ENCODE peak calls at places on chromosome 17, in nine cellular contexts. One of them, this sample, is unnamed.

GRCh38 chr17:78529871-78530670 is 47.1 kb downstream of the DNAH17 start:
- DNase-seq in stomach: peak; percentile 40
- DNase-seq in SK-N-SH: peak; percentile 86
- DNase-seq in spleen: peak; percentile 59
- DNase-seq in HL-60: no peak
- DNase-seq in transverse colon: peak; percentile 54
- DNase-seq in H1: no peak
- DNase-seq in prostate gland: no peak
- DNase-seq in Panc1: no peak
- DNase-seq in this sample: no peak

GRCh38 chr17:65359016-65359415 is 202.4 kb downstream of the AXIN2 start:
- DNase-seq in stomach: no peak
- DNase-seq in SK-N-SH: no peak
- DNase-seq in spleen: no peak
- DNase-seq in HL-60: no peak
- DNase-seq in transverse colon: no peak
- DNase-seq in H1: no peak
- DNase-seq in prostate gland: no peak
- DNase-seq in Panc1: no peak
- DNase-seq in this sample: no peak

GRCh38 chr17:31494259-31495048 is 103.0 kb downstream of the RAB11FIP4 start:
- DNase-seq in stomach: peak; percentile 44
- DNase-seq in SK-N-SH: no peak
- DNase-seq in spleen: peak; percentile 84
- DNase-seq in HL-60: peak; percentile 89
- DNase-seq in transverse colon: peak; percentile 61
- DNase-seq in H1: no peak
- DNase-seq in prostate gland: no peak
- DNase-seq in Panc1: no peak
- DNase-seq in this sample: no peak

GRCh38 chr17:77887464-77888241 is 70.8 kb upstream of the TNRC6C start:
- DNase-seq in stomach: peak; percentile 76
- DNase-seq in SK-N-SH: no peak
- DNase-seq in spleen: peak; percentile 93
- DNase-seq in HL-60: no peak
- DNase-seq in transverse colon: peak; percentile 70
- DNase-seq in H1: no peak
- DNase-seq in prostate gland: peak; percentile 29
- DNase-seq in Panc1: no peak
- DNase-seq in this sample: peak; percentile 64

GRCh38 chr17:78117027-78117981 is 11.3 kb downstream of the TMC6 start:
- DNase-seq in stomach: peak; percentile 60
- DNase-seq in SK-N-SH: peak; percentile 92
- DNase-seq in spleen: peak; percentile 79
- DNase-seq in HL-60: no peak
- DNase-seq in transverse colon: peak; percentile 53
- DNase-seq in H1: no peak
- DNase-seq in prostate gland: no peak
- DNase-seq in Panc1: no peak
- DNase-seq in this sample: no peak

GRCh38 chr17:63699638-63700527 is at the start of gene LIMD2:
- DNase-seq in stomach: peak; percentile 66
- DNase-seq in SK-N-SH: peak; percentile 99
- DNase-seq in spleen: peak; percentile 97
- DNase-seq in HL-60: peak; percentile 69
- DNase-seq in transverse colon: peak; percentile 70
- DNase-seq in H1: no peak
- DNase-seq in prostate gland: peak; percentile 51
- DNase-seq in Panc1: no peak
- DNase-seq in this sample: no peak

GRCh38 chr17:17835415-17836249 is 1.2 kb downstream of the SREBF1 start:
- DNase-seq in stomach: no peak
- DNase-seq in SK-N-SH: no peak
- DNase-seq in spleen: no peak
- DNase-seq in HL-60: no peak
- DNase-seq in transverse colon: no peak
- DNase-seq in H1: no peak
- DNase-seq in prostate gland: no peak
- DNase-seq in Panc1: no peak
- DNase-seq in this sample: no peak

GRCh38 chr17:76675648-76676047 is 32.1 kb upstream of the ST6GALNAC1 start:
- DNase-seq in stomach: no peak
- DNase-seq in SK-N-SH: no peak
- DNase-seq in spleen: no peak
- DNase-seq in HL-60: no peak
- DNase-seq in transverse colon: no peak
- DNase-seq in H1: no peak
- DNase-seq in prostate gland: no peak
- DNase-seq in Panc1: no peak
- DNase-seq in this sample: no peak

GRCh38 chr17:77423589-77424451 is 283.1 kb downstream of the SEC14L1 start:
- DNase-seq in stomach: peak; percentile 83
- DNase-seq in SK-N-SH: peak; percentile 73
- DNase-seq in spleen: no peak
- DNase-seq in HL-60: no peak
- DNase-seq in transverse colon: peak; percentile 77
- DNase-seq in H1: no peak
- DNase-seq in prostate gland: peak; percentile 72
- DNase-seq in Panc1: peak; percentile 69
- DNase-seq in this sample: peak; percentile 83

GRCh38 chr17:66782866-66783265 is 52.1 kb upstream of the CACNG5 start:
- DNase-seq in stomach: no peak
- DNase-seq in SK-N-SH: no peak
- DNase-seq in spleen: no peak
- DNase-seq in HL-60: no peak
- DNase-seq in transverse colon: no peak
- DNase-seq in H1: no peak
- DNase-seq in prostate gland: no peak
- DNase-seq in Panc1: no peak
- DNase-seq in this sample: no peak

GRCh38 chr17:27939489-27940465 is 46.6 kb upstream of the LYRM9 start:
- DNase-seq in stomach: no peak
- DNase-seq in SK-N-SH: no peak
- DNase-seq in spleen: no peak
- DNase-seq in HL-60: no peak
- DNase-seq in transverse colon: no peak
- DNase-seq in H1: no peak
- DNase-seq in prostate gland: no peak
- DNase-seq in Panc1: no peak
- DNase-seq in this sample: no peak

GRCh38 chr17:73722163-73722562 is 77.9 kb upstream of the SDK2 start:
- DNase-seq in stomach: no peak
- DNase-seq in SK-N-SH: peak; percentile 62
- DNase-seq in spleen: peak; percentile 70
- DNase-seq in HL-60: no peak
- DNase-seq in transverse colon: no peak
- DNase-seq in H1: no peak
- DNase-seq in prostate gland: no peak
- DNase-seq in Panc1: no peak
- DNase-seq in this sample: no peak

GRCh38 chr17:41718287-41718645 is 6.1 kb downstream of the GAST start:
- DNase-seq in stomach: no peak
- DNase-seq in SK-N-SH: no peak
- DNase-seq in spleen: no peak
- DNase-seq in HL-60: no peak
- DNase-seq in transverse colon: no peak
- DNase-seq in H1: no peak
- DNase-seq in prostate gland: no peak
- DNase-seq in Panc1: no peak
- DNase-seq in this sample: no peak

GRCh38 chr17:68790931-68791330 is 164.3 kb downstream of the ABCA8 start:
- DNase-seq in stomach: no peak
- DNase-seq in SK-N-SH: no peak
- DNase-seq in spleen: no peak
- DNase-seq in HL-60: no peak
- DNase-seq in transverse colon: no peak
- DNase-seq in H1: no peak
- DNase-seq in prostate gland: no peak
- DNase-seq in Panc1: no peak
- DNase-seq in this sample: no peak

GRCh38 chr17:19763416-19763815 is 15.3 kb upstream of the ALDH3A1 start:
- DNase-seq in stomach: no peak
- DNase-seq in SK-N-SH: no peak
- DNase-seq in spleen: peak; percentile 34
- DNase-seq in HL-60: no peak
- DNase-seq in transverse colon: no peak
- DNase-seq in H1: no peak
- DNase-seq in prostate gland: no peak
- DNase-seq in Panc1: no peak
- DNase-seq in this sample: peak; percentile 14

GRCh38 chr17:68771867-68772515 is 170.8 kb upstream of the FAM20A start:
- DNase-seq in stomach: no peak
- DNase-seq in SK-N-SH: peak; percentile 52
- DNase-seq in spleen: no peak
- DNase-seq in HL-60: peak; percentile 26
- DNase-seq in transverse colon: no peak
- DNase-seq in H1: no peak
- DNase-seq in prostate gland: no peak
- DNase-seq in Panc1: no peak
- DNase-seq in this sample: no peak

DNA sequence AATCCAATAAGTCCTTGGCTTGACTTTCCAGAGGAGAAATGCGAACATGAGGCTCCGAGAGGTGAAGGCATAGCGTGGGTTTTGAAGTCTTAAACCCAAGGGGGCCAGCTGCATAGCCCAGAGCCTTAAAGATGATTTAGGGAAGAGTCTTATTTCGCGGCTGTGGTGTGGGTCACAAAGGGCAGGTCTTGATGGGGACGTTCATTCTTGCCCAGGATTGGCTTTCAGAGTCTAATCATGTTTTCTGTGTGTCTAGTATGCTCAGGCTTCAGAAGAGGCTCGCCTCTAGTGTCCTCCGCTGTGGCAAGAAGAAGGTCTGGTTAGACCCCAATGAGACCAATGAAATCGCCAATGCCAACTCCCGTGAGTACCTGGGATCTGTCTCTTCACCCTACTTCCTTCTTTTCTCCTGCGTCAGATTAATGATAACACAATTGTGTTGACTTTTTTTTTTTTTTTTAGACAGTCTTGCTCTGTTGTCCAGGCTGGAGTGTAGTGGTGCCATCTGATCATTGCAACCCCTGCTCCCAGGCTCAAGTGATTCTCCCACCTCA is 951 bp downstream of the RPL19 start:
- DNase-seq in stomach: no peak
- DNase-seq in SK-N-SH: no peak
- DNase-seq in spleen: no peak
- DNase-seq in HL-60: peak; percentile 39
- DNase-seq in transverse colon: no peak
- DNase-seq in H1: no peak
- DNase-seq in prostate gland: no peak
- DNase-seq in Panc1: no peak
- DNase-seq in this sample: no peak
- TF ChIP-seq POLR2AphosphoS5 in stomach: no peak
- TF ChIP-seq POLR2AphosphoS5 in SK-N-SH: peak; percentile 39
- TF ChIP-seq POLR2AphosphoS5 in spleen: no peak
- TF ChIP-seq POLR2AphosphoS5 in HL-60: peak; percentile 30
- TF ChIP-seq POLR2AphosphoS5 in transverse colon: no peak
- TF ChIP-seq POLR2AphosphoS5 in H1: peak; percentile 25
- TF ChIP-seq POLR2AphosphoS5 in prostate gland: no peak
- TF ChIP-seq POLR2AphosphoS5 in Panc1: peak; percentile 40
- TF ChIP-seq POLR2AphosphoS5 in this sample: no peak

GRCh38 chr17:34620458-34620857 is 41.1 kb downstream of the TMEM132E start:
- DNase-seq in stomach: no peak
- DNase-seq in SK-N-SH: peak; percentile 61
- DNase-seq in spleen: no peak
- DNase-seq in HL-60: no peak
- DNase-seq in transverse colon: no peak
- DNase-seq in H1: no peak
- DNase-seq in prostate gland: no peak
- DNase-seq in Panc1: no peak
- DNase-seq in this sample: no peak

GRCh38 chr17:34622862-34623261 is 43.5 kb downstream of the TMEM132E start:
- DNase-seq in stomach: no peak
- DNase-seq in SK-N-SH: no peak
- DNase-seq in spleen: no peak
- DNase-seq in HL-60: no peak
- DNase-seq in transverse colon: no peak
- DNase-seq in H1: no peak
- DNase-seq in prostate gland: no peak
- DNase-seq in Panc1: no peak
- DNase-seq in this sample: no peak

GRCh38 chr17:34616148-34616547 is 36.8 kb downstream of the TMEM132E start:
- DNase-seq in stomach: no peak
- DNase-seq in SK-N-SH: peak; percentile 66
- DNase-seq in spleen: no peak
- DNase-seq in HL-60: no peak
- DNase-seq in transverse colon: no peak
- DNase-seq in H1: no peak
- DNase-seq in prostate gland: no peak
- DNase-seq in Panc1: no peak
- DNase-seq in this sample: no peak

GRCh38 chr17:34617398-34617797 is 38.0 kb downstream of the TMEM132E start:
- DNase-seq in stomach: no peak
- DNase-seq in SK-N-SH: no peak
- DNase-seq in spleen: no peak
- DNase-seq in HL-60: no peak
- DNase-seq in transverse colon: no peak
- DNase-seq in H1: no peak
- DNase-seq in prostate gland: no peak
- DNase-seq in Panc1: no peak
- DNase-seq in this sample: no peak

GRCh38 chr17:34619687-34620217 is 40.4 kb downstream of the TMEM132E start:
- DNase-seq in stomach: no peak
- DNase-seq in SK-N-SH: no peak
- DNase-seq in spleen: no peak
- DNase-seq in HL-60: no peak
- DNase-seq in transverse colon: no peak
- DNase-seq in H1: no peak
- DNase-seq in prostate gland: no peak
- DNase-seq in Panc1: no peak
- DNase-seq in this sample: no peak
- TF ChIP-seq CTCF in stomach: no peak
- TF ChIP-seq CTCF in SK-N-SH: no peak
- TF ChIP-seq CTCF in spleen: no peak
- TF ChIP-seq CTCF in HL-60: no peak
- TF ChIP-seq CTCF in transverse colon: no peak
- TF ChIP-seq CTCF in H1: no peak
- TF ChIP-seq CTCF in prostate gland: no peak
- TF ChIP-seq CTCF in Panc1: no peak
- TF ChIP-seq CTCF in this sample: no peak

GRCh38 chr17:40316571-40317344 is 7.8 kb downstream of the RARA start:
- DNase-seq in stomach: peak; percentile 45
- DNase-seq in SK-N-SH: peak; percentile 87
- DNase-seq in spleen: peak; percentile 84
- DNase-seq in HL-60: no peak
- DNase-seq in transverse colon: peak; percentile 72
- DNase-seq in H1: no peak
- DNase-seq in prostate gland: peak; percentile 56
- DNase-seq in Panc1: no peak
- DNase-seq in this sample: peak; percentile 73
- TF ChIP-seq POLR2AphosphoS5 in stomach: peak; percentile 15
- TF ChIP-seq POLR2AphosphoS5 in SK-N-SH: no peak
- TF ChIP-seq POLR2AphosphoS5 in spleen: peak; percentile 71
- TF ChIP-seq POLR2AphosphoS5 in HL-60: no peak
- TF ChIP-seq POLR2AphosphoS5 in transverse colon: peak; percentile 78
- TF ChIP-seq POLR2AphosphoS5 in H1: no peak
- TF ChIP-seq POLR2AphosphoS5 in prostate gland: peak; percentile 30
- TF ChIP-seq POLR2AphosphoS5 in Panc1: no peak
- TF ChIP-seq POLR2AphosphoS5 in this sample: no peak

DNA sequence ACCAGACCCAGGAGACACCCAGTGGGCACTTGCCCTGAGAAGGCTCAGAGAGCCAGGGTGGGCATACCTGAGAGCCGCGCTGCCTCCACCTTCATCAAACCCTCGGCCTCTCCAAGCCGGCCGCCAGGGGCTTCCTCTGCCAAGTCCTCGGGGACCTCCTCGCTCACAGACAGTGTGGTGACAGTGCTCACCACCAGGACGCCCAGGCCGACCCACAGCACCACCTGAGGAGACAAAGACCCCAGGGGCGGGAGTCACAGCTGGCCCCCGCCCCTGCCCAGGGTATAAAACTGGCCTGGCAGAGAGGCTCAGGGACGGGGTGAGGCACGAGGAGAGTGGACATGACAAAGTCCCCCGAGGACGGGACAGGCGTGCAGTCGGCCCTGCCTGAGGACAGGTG is 21.1 kb downstream of the NDUFAF8 start:
- DNase-seq in stomach: no peak
- DNase-seq in SK-N-SH: no peak
- DNase-seq in spleen: no peak
- DNase-seq in HL-60: no peak
- DNase-seq in transverse colon: no peak
- DNase-seq in H1: no peak
- DNase-seq in prostate gland: no peak
- DNase-seq in Panc1: no peak
- DNase-seq in this sample: no peak
- TF ChIP-seq CTCF in stomach: no peak
- TF ChIP-seq CTCF in SK-N-SH: no peak
- TF ChIP-seq CTCF in spleen: no peak
- TF ChIP-seq CTCF in HL-60: no peak
- TF ChIP-seq CTCF in transverse colon: no peak
- TF ChIP-seq CTCF in H1: no peak
- TF ChIP-seq CTCF in prostate gland: no peak
- TF ChIP-seq CTCF in Panc1: no peak
- TF ChIP-seq CTCF in this sample: no peak